ENCODE peak calls at places on chromosomes 13 and 19, in nine cellular contexts. One of them, this sample, is unnamed.

GRCh38 chr13:110397445-110397844 is 90.4 kb downstream of the COL4A2 start:
- DNase-seq in COR-L47: no peak
- DNase-seq in activated naive CD4-positive, alpha-beta T cell: no peak
- DNase-seq in NCI-H1105: no peak
- DNase-seq in stimulated activated CD4-positive, alpha-beta T cell treated with anti-CD3 and anti-CD28 coated beads, Interleukin-2, amount 100 ng/mL, for 48 hours: no peak
- DNase-seq in GM04504: no peak
- DNase-seq in stimulated activated naive B cell treated with anti-CD40 and anti-IgM and Interleukin-4, amounts not matched to agents 10 μg/mL and 1 μg/mL and 100 μg/mL, for 72 hours: no peak
- DNase-seq in NCI-H774: no peak
- DNase-seq in IMR-90: peak
- DNase-seq in this sample: no peak

GRCh38 chr13:51524846-51525566 is 59.3 kb upstream of the WDFY2 start:
- DNase-seq in NCI-H774: no peak
- DNase-seq in IMR-90: peak
- DNase-seq in GM04504: no peak
- DNase-seq in stimulated activated CD4-positive, alpha-beta T cell treated with anti-CD3 and anti-CD28 coated beads, Interleukin-2, amount 100 ng/mL, for 48 hours: no peak
- DNase-seq in stimulated activated naive B cell treated with anti-CD40 and anti-IgM and Interleukin-4, amounts not matched to agents 10 μg/mL and 1 μg/mL and 100 μg/mL, for 72 hours: no peak
- DNase-seq in NCI-H1105: no peak
- DNase-seq in activated naive CD4-positive, alpha-beta T cell: no peak
- DNase-seq in COR-L47: no peak
- DNase-seq in this sample: no peak

GRCh38 chr13:61728468-61728867 is 312.8 kb upstream of the PCDH20 start:
- DNase-seq in activated naive CD4-positive, alpha-beta T cell: no peak
- DNase-seq in NCI-H1105: peak
- DNase-seq in stimulated activated naive B cell treated with anti-CD40 and anti-IgM and Interleukin-4, amounts not matched to agents 10 μg/mL and 1 μg/mL and 100 μg/mL, for 72 hours: no peak
- DNase-seq in COR-L47: no peak
- DNase-seq in GM04504: peak
- DNase-seq in IMR-90: no peak
- DNase-seq in stimulated activated CD4-positive, alpha-beta T cell treated with anti-CD3 and anti-CD28 coated beads, Interleukin-2, amount 100 ng/mL, for 48 hours: no peak
- DNase-seq in NCI-H774: no peak
- DNase-seq in this sample: no peak

GRCh38 chr13:85650613-85651012 is 148.6 kb downstream of the SLITRK6 start:
- DNase-seq in COR-L47: peak
- DNase-seq in NCI-H774: no peak
- DNase-seq in GM04504: no peak
- DNase-seq in NCI-H1105: no peak
- DNase-seq in IMR-90: no peak
- DNase-seq in activated naive CD4-positive, alpha-beta T cell: no peak
- DNase-seq in stimulated activated naive B cell treated with anti-CD40 and anti-IgM and Interleukin-4, amounts not matched to agents 10 μg/mL and 1 μg/mL and 100 μg/mL, for 72 hours: no peak
- DNase-seq in stimulated activated CD4-positive, alpha-beta T cell treated with anti-CD3 and anti-CD28 coated beads, Interleukin-2, amount 100 ng/mL, for 48 hours: no peak
- DNase-seq in this sample: no peak

GRCh38 chr19:10894911-10895213 is 23.5 kb downstream of the CARM1 start:
- DNase-seq in GM04504: no peak
- DNase-seq in NCI-H1105: no peak
- DNase-seq in COR-L47: no peak
- DNase-seq in IMR-90: no peak
- DNase-seq in NCI-H774: no peak
- DNase-seq in stimulated activated naive B cell treated with anti-CD40 and anti-IgM and Interleukin-4, amounts not matched to agents 10 μg/mL and 1 μg/mL and 100 μg/mL, for 72 hours: no peak
- DNase-seq in stimulated activated CD4-positive, alpha-beta T cell treated with anti-CD3 and anti-CD28 coated beads, Interleukin-2, amount 100 ng/mL, for 48 hours: no peak
- DNase-seq in activated naive CD4-positive, alpha-beta T cell: no peak
- DNase-seq in this sample: no peak

GRCh38 chr13:96089749-96090239 is at the start of gene HS6ST3:
- DNase-seq in NCI-H774: no peak
- DNase-seq in stimulated activated CD4-positive, alpha-beta T cell treated with anti-CD3 and anti-CD28 coated beads, Interleukin-2, amount 100 ng/mL, for 48 hours: no peak
- DNase-seq in IMR-90: no peak
- DNase-seq in NCI-H1105: peak
- DNase-seq in GM04504: no peak
- DNase-seq in COR-L47: peak
- DNase-seq in stimulated activated naive B cell treated with anti-CD40 and anti-IgM and Interleukin-4, amounts not matched to agents 10 μg/mL and 1 μg/mL and 100 μg/mL, for 72 hours: no peak
- DNase-seq in activated naive CD4-positive, alpha-beta T cell: no peak
- DNase-seq in this sample: peak

GRCh38 chr13:43516401-43516826 is 270.4 kb downstream of the ENOX1 start:
- DNase-seq in NCI-H774: no peak
- DNase-seq in IMR-90: peak
- DNase-seq in COR-L47: no peak
- DNase-seq in activated naive CD4-positive, alpha-beta T cell: no peak
- DNase-seq in GM04504: peak
- DNase-seq in stimulated activated CD4-positive, alpha-beta T cell treated with anti-CD3 and anti-CD28 coated beads, Interleukin-2, amount 100 ng/mL, for 48 hours: no peak
- DNase-seq in NCI-H1105: no peak
- DNase-seq in stimulated activated naive B cell treated with anti-CD40 and anti-IgM and Interleukin-4, amounts not matched to agents 10 μg/mL and 1 μg/mL and 100 μg/mL, for 72 hours: no peak
- DNase-seq in this sample: peak

GRCh38 chr19:17404621-17405249 is 695 bp downstream of the BST2 start:
- DNase-seq in NCI-H1105: no peak
- DNase-seq in COR-L47: no peak
- DNase-seq in stimulated activated naive B cell treated with anti-CD40 and anti-IgM and Interleukin-4, amounts not matched to agents 10 μg/mL and 1 μg/mL and 100 μg/mL, for 72 hours: no peak
- DNase-seq in activated naive CD4-positive, alpha-beta T cell: no peak
- DNase-seq in NCI-H774: no peak
- DNase-seq in IMR-90: no peak
- DNase-seq in stimulated activated CD4-positive, alpha-beta T cell treated with anti-CD3 and anti-CD28 coated beads, Interleukin-2, amount 100 ng/mL, for 48 hours: no peak
- DNase-seq in GM04504: no peak
- DNase-seq in this sample: no peak

GRCh38 chr19:16915734-16916133 is 26.9 kb downstream of the F2RL3 start:
- DNase-seq in COR-L47: no peak
- DNase-seq in NCI-H1105: no peak
- DNase-seq in activated naive CD4-positive, alpha-beta T cell: no peak
- DNase-seq in IMR-90: no peak
- DNase-seq in stimulated activated CD4-positive, alpha-beta T cell treated with anti-CD3 and anti-CD28 coated beads, Interleukin-2, amount 100 ng/mL, for 48 hours: no peak
- DNase-seq in NCI-H774: no peak
- DNase-seq in GM04504: no peak
- DNase-seq in stimulated activated naive B cell treated with anti-CD40 and anti-IgM and Interleukin-4, amounts not matched to agents 10 μg/mL and 1 μg/mL and 100 μg/mL, for 72 hours: no peak
- DNase-seq in this sample: no peak

GRCh38 chr13:34933786-34934185 is 8.3 kb upstream of the NBEA start:
- DNase-seq in NCI-H1105: no peak
- DNase-seq in IMR-90: no peak
- DNase-seq in activated naive CD4-positive, alpha-beta T cell: no peak
- DNase-seq in NCI-H774: no peak
- DNase-seq in GM04504: no peak
- DNase-seq in COR-L47: no peak
- DNase-seq in stimulated activated CD4-positive, alpha-beta T cell treated with anti-CD3 and anti-CD28 coated beads, Interleukin-2, amount 100 ng/mL, for 48 hours: no peak
- DNase-seq in stimulated activated naive B cell treated with anti-CD40 and anti-IgM and Interleukin-4, amounts not matched to agents 10 μg/mL and 1 μg/mL and 100 μg/mL, for 72 hours: no peak
- DNase-seq in this sample: no peak

GRCh38 chr19:31517466-31518180 is 168.4 kb upstream of the TSHZ3 start:
- DNase-seq in GM04504: no peak
- DNase-seq in COR-L47: no peak
- DNase-seq in stimulated activated naive B cell treated with anti-CD40 and anti-IgM and Interleukin-4, amounts not matched to agents 10 μg/mL and 1 μg/mL and 100 μg/mL, for 72 hours: no peak
- DNase-seq in activated naive CD4-positive, alpha-beta T cell: no peak
- DNase-seq in NCI-H774: no peak
- DNase-seq in IMR-90: no peak
- DNase-seq in NCI-H1105: no peak
- DNase-seq in stimulated activated CD4-positive, alpha-beta T cell treated with anti-CD3 and anti-CD28 coated beads, Interleukin-2, amount 100 ng/mL, for 48 hours: no peak
- DNase-seq in this sample: no peak